ENCODE peak calls at places on chromosomes 12 and 14, in four cellular contexts. T is GM12878, L is A549, S is K562. H is an unnamed sample.

GRCh38 chr14:100122481-100123215 is 36.8 kb downstream of the DEGS2 start:
- DNase-seq in S (no peak), T (no peak), L (no peak), H (no peak)

GRCh38 chr14:90839024-90839888 is 23.0 kb upstream of the TTC7B start:
- DNase-seq in L (no peak), T (no peak), S (no peak), H (peak)

GRCh38 chr12:108090107-108090899 is 38.8 kb upstream of the WSCD2 start:
- DNase-seq in T (no peak), L (no peak), S (no peak), H (no peak)

GRCh38 chr12:125069616-125070015 is 4.4 kb downstream of the AACS start:
- DNase-seq in S (no peak), T (no peak), L (no peak), H (no peak)

GRCh38 chr12:46839232-46839631 is 13.4 kb upstream of the SLC38A4 start:
- DNase-seq in L (no peak), S (no peak), T (no peak), H (peak)

GRCh38 chr12:46386877-46387629 is 14.5 kb upstream of the SLC38A2 start:
- DNase-seq in S (no peak), L (no peak), T (no peak), H (peak)

GRCh38 chr12:89883630-89884364 is 175.2 kb upstream of the ATP2B1 start:
- DNase-seq in L (no peak), T (no peak), S (no peak), H (peak)

GRCh38 chr12:50932787-50933280 is 19.5 kb upstream of the HIGD1C start:
- DNase-seq in T (no peak), L (no peak), S (no peak), H (no peak)

GRCh38 chr12:120598674-120599463 is 17.7 kb upstream of the POP5 start:
- DNase-seq in L (peak), T (no peak), S (no peak), H (peak)

GRCh38 chr12:96228566-96229248 is 34.5 kb downstream of the ELK3 start:
- DNase-seq in L (no peak), S (no peak), T (no peak), H (no peak)

GRCh38 chr14:75689012-75689411 is 28.0 kb downstream of the TTLL5 start:
- DNase-seq in S (no peak), L (no peak), T (no peak), H (peak)

GRCh38 chr12:92511776-92512175 is 191.0 kb upstream of the PLEKHG7 start:
- DNase-seq in S (no peak), T (no peak), L (no peak), H (no peak)

GRCh38 chr14:96086032-96086431 is 46.9 kb downstream of the C14orf132 start:
- DNase-seq in T (no peak), S (no peak), L (peak), H (peak)

GRCh38 chr12:70660002-70660604 is 22.9 kb upstream of the PTPRB start:
- DNase-seq in S (no peak), L (no peak), T (no peak), H (no peak)

GRCh38 chr12:68750506-68750905 is 4.5 kb downstream of the SLC35E3 start:
- DNase-seq in L (no peak), T (no peak), S (no peak), H (peak)

GRCh38 chr12:3611853-3612703 is 121.1 kb downstream of the PRMT8 start:
- DNase-seq in T (no peak), S (no peak), L (no peak), H (no peak)

DNA sequence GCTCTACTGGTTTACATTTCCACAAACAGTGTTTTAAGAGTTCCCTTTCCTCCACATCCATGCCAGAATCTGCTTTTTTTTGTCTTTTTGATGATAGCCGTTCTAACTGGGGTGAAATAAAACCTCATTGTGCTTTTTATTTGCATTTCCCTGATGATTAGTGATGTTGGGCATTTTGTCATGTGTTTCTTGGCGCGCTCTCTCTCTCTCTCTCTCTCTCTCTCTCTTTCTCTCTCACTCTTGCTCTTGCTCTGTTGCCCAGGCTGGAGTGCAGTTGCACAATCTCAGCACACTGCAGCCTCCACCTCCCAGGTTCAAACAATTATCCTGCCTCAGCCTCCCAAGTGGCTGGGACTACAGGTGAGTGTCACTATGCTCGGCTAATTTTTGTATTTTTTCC is 9.6 kb upstream of the MIS18BP1 start:
- DNase-seq in S (no peak), T (no peak), L (no peak), H (no peak)
- TF ChIP-seq ELK1 in S (no peak), T (no peak), L (no peak), H (no peak)

DNA sequence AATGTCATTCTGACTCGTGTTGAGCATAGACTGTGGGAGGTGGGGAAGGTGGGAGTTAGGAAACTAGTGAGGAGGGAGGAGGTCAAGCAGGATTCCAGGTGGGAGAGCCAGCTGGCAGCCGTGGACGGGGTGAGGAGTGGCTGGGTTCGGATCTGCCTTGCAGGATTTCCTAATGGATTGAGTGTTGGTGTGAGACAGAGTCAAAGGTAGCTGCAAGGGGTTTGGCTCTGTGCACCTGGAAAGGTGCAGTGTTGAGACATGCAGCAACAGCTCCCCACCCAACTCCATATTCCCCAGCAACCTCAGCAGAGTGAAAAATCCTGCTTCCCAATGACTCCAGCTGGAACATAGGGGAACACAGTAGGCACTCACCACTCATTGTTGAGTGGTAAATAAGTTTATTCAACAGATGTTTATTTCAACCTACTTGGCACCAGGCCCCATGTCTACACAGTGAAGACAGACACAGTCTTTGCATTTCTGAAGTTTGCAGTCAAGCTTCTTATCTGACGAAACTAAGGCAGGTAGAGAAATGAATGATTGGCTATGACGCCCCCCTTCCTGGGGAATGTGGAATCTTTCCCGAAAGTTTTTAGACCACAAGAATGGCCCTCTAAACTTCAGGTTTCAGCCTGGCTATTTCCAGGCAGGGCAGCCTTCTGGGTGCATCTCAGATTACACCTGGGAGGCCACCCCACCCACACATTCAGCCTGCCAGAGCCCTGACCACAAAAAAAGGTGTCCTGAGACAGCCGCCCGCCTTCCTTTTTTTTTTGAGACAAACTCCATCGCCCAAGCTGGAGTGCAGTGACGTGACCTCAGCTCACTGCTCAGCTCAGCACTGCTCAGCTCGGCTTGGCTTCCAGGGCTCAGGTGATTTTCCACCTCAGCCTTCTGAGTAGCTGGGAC is 37.9 kb upstream of the PLEKHG6 start:
- DNase-seq in S (peak), T (no peak), L (no peak), H (no peak)
- TF ChIP-seq BHLHE40 in S (no peak), T (no peak), L (no peak), H (no peak)

DNA sequence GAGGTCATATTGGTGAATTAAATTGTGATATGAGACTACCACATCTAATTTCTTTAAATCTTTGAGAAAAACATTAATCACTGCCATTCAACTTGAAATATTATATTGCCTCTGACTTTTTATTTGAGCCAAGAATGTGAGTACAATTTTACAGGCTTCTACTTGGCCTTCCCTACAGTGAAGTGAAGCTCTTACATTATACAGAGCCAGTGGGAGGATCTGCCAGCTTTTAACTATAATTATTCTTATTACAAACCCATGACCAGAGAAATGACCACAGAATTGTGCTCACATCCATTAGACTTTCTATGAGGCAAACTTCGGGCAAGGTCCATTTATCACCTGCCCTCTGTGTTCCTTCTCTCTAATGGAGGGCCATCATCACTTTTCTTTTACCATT is 114.2 kb downstream of the RERGL start:
- DNase-seq in T (no peak), S (no peak), L (no peak), H (no peak)
- TF ChIP-seq ELK1 in T (no peak), S (no peak), L (no peak), H (no peak)

DNA sequence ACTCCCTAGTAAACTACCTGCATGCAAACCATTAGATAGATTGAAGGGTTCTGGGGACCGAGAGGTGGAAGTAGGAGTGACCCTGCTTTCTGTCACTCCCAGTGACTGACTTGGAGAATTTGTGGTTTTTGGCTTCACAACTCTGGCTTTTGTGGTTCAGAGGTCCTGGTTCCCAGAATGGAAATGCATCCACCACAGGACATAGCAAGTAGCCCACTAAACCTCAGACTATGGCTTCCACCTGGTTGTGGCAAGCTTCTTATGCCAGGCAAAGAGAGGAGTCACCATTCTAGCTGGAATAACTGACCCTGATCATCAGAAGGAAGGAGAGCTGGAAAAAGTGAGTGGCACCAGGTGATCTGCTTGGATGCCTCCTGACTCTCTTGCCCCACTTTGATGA is 162.4 kb upstream of the TMEM260 start:
- DNase-seq in S (no peak), T (no peak), L (no peak), H (no peak)
- TF ChIP-seq BHLHE40 in S (no peak), T (no peak), L (no peak), H (no peak)

DNA sequence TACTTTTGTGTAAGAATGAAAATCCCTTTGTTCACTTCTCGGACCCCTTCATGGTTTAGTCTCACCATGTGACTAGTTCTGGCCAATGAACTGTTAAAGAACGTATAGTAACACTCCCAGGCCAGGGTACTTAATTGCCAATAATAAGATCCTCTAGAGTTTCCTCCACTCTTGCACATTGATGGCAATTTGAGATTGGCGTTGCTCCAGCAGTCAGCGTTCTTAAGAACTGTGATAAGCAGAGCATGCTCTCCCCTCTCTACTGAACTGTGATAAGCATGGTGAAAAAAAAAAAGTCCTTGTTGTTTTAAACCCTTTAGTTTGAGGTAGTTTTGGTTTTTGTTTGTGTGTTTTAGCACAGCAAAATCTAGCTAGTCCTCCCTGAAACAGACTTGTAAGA is 854.5 kb downstream of the SLC6A15 start:
- DNase-seq in S (no peak), T (no peak), L (no peak), H (no peak)
- TF ChIP-seq ELK1 in S (no peak), T (no peak), L (no peak), H (no peak)

DNA sequence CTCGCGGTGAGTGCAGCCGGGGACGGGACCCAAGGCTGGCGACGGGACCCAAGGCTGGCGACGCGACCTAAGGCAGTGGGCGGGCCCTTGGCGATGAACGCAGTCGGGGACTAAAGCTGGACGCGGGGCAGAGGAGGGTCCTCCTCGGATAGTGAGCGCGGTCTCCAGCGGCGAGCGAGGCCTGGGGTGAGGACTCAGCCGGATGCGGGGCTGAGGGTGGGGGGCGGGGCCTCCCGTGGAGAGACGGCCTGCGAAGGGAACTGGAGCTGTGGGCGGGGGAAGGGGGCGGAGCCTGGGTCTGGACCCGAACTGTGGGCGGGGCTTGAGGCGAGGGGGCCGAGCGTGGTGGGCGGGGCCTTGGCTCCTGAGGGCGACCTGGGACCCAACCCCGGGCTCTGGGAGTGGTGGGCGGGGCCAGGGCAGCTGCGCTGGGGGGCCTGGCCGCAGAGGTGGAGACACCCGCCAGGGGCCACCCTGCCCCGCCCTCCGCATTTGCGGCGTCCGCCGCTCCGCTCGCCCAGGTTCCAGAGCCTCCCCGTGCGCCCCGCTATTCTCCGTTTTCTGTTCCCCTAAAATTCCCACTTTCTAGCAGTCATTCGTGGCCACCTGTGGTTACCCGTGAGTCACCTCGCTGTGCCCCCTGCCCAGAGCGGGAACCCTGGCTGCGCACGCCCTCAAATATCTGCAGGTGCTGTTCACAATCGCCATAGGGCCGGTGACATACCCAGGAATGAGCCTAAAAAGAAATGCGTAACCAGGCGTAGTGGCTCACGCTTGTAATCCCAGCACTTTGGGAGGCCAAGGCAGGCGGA is 508 bp upstream of the BRF1 start:
- DNase-seq in T (peak), L (peak), S (peak), H (peak)
- TF ChIP-seq BHLHE40 in T (no peak), L (no peak), S (no peak), H (no peak)